ENCODE peak calls at places on chromosome X, in four cellular contexts. U is HepG2, E is HCT116, O is K562. B is an unnamed sample.
A peak's percentile ranks its signal among the peaks of the same experiment; 100 is the strongest.

GRCh38 chrX:116009871-116010710 is 160.5 kb upstream of the AGTR2 start:
- DNase-seq in U (peak; percentile 1), E (no peak), O (no peak), B (no peak)

GRCh38 chrX:119755981-119756533 is 2.3 kb upstream of the SOWAHD start:
- DNase-seq in U (peak; percentile 14), E (no peak), O (no peak), B (no peak)

GRCh38 chrX:16914058-16914457 is 32.4 kb upstream of the REPS2 start:
- DNase-seq in U (no peak), E (no peak), O (no peak), B (no peak)

GRCh38 chrX:114127411-114128025 is 456.4 kb upstream of the HTR2C start:
- DNase-seq in U (no peak), E (no peak), O (no peak), B (no peak)

GRCh38 chrX:133983243-133983973 is 2.0 kb downstream of the GPC3 start:
- DNase-seq in U (no peak), E (no peak), O (no peak), B (no peak)

GRCh38 chrX:28126886-28127285 is 145.6 kb upstream of the DCAF8L1 start:
- DNase-seq in U (no peak), E (no peak), O (no peak), B (no peak)

GRCh38 chrX:2500681-2501151 is at the start of the genes DHRSX and ZBED1:
- DNase-seq in U (no peak), E (no peak), O (peak; percentile 57), B (peak; percentile 44)

GRCh38 chrX:21373637-21374162 is 518 bp upstream of the CNKSR2 start:
- DNase-seq in U (no peak), E (no peak), O (no peak), B (no peak)

GRCh38 chrX:19565605-19566004 is 50.3 kb upstream of the MAP3K15 start:
- DNase-seq in U (peak; percentile 39), E (no peak), O (no peak), B (no peak)

GRCh38 chrX:24167719-24168472 is 18.4 kb downstream of the ZFX start:
- DNase-seq in U (no peak), E (no peak), O (no peak), B (no peak)

GRCh38 chrX:43175428-43175827 is 397.5 kb upstream of the PPP1R2C start:
- DNase-seq in U (no peak), E (no peak), O (no peak), B (no peak)

GRCh38 chrX:106499473-106499872 is 112.3 kb upstream of the RADX start:
- DNase-seq in U (no peak), E (no peak), O (no peak), B (no peak)

GRCh38 chrX:31590581-31591113 is 518.8 kb upstream of the FTHL17 start:
- DNase-seq in U (peak; percentile 0), E (no peak), O (peak; percentile 14), B (no peak)

GRCh38 chrX:19064175-19064574 is 58.1 kb downstream of the ADGRG2 start:
- DNase-seq in U (no peak), E (no peak), O (no peak), B (no peak)

GRCh38 chrX:124862304-124862703 is 457.4 kb upstream of the TEX13C start:
- DNase-seq in U (no peak), E (no peak), O (no peak), B (peak; percentile 1)

DNA sequence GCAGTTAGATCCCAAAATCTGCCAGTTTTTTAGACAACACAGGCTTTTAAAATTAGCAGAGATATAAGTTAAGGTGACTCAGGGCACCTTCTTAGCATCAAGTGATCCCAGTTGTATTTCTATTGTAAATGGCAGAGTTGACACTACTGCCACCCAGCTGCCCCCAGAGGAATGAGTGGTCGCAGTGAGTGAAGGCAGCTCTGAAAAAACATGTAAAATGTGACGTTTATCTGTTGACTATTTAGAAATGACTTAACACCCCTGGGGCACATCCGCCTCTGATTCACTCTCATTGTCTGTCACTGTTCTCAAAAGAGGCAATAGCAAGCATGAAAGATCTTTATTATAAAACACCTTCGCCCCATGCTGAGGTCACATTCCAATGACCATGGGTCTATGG is 592.4 kb downstream of the ACTRT1 start:
- DNase-seq in U (no peak), E (no peak), O (no peak), B (peak; percentile 1)
- TF ChIP-seq JUND in U (no peak), E (no peak), O (no peak), B (no peak)

GRCh38 chrX:40170830-40171512 is 73.2 kb upstream of the BCOR start:
- DNase-seq in U (no peak), E (no peak), O (peak; percentile 18), B (no peak)
- TF ChIP-seq JUND in U (no peak), E (no peak), O (no peak), B (no peak)

GRCh38 chrX:154727418-154728323 is 23.2 kb downstream of the GAB3 start:
- DNase-seq in U (no peak), E (no peak), O (no peak), B (no peak)
- TF ChIP-seq JUND in U (no peak), E (no peak), O (no peak), B (no peak)

DNA sequence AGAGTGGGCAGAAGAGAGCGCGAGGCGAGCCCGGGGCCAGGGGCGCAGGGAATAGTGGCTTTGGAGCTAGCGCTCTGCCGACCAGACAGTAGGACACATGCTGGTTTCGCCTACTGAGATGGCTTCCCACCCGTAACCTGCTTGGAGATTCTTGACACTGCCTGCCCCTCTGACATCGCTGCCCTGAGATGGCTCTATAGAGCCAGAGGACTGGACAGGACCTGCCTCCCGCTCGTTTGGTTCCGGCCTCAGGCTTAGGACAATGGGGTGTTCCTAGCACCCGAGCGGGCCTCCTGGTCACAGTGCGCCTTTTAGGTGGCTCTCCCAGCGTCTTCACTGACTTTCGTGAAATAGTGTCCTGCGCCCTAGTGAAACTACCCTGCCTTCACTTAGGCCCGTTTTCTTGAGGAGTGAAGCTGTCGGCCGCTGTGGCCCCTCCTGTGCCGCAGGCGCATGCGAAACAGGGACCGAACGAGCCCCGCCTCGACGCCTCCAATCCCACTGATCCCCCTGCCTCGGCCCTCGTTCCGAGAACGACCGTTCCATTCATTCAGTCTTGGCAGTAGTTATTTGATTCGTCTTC is 608 bp downstream of the TAF1 start:
- DNase-seq in U (no peak), E (no peak), O (peak; percentile 26), B (no peak)
- TF ChIP-seq JUND in U (no peak), E (no peak), O (no peak), B (no peak)